ENCODE peak calls at places on chromosomes 6 and 20, in eight cellular contexts. P is AG09319; S is T-cell; M is astrocyte of the cerebellum; U is nucleus accumbens; K is stimulated activated CD4-positive, alpha-beta T cell treated with anti-CD3 and anti-CD28 coated beads, Interleukin-1b, Interleukin-23, amount 100 ng/mL, for 24 hours; J is activated CD4-positive, alpha-beta T cell treated with anti-CD3 and anti-CD28 coated beads for 36 hours; G is psoas muscle. T is an unnamed sample.
A peak's percentile ranks its signal among the peaks of the same experiment; 100 is the strongest.

GRCh38 chr20:6489361-6490154 is 277.9 kb upstream of the BMP2 start:
- DNase-seq in G (no peak), M (no peak), J (no peak), P (no peak), K (no peak), S (no peak), U (no peak), T (no peak)

GRCh38 chr20:41185013-41185757 is 47.8 kb downstream of the PLCG1 start:
- DNase-seq in S (no peak), J (no peak), K (no peak), G (peak; percentile 78), U (peak; percentile 77), P (no peak), M (no peak), T (no peak)

GRCh38 chr6:138545621-138545980 is 46.3 kb upstream of the NHSL1 start:
- DNase-seq in S (no peak), P (no peak), U (no peak), K (no peak), G (peak; percentile 72), J (no peak), M (peak; percentile 62), T (peak; percentile 54)

GRCh38 chr20:25310268-25310920 is 62.5 kb downstream of the PYGB start:
- DNase-seq in P (peak; percentile 71), G (no peak), J (peak; percentile 79), S (peak; percentile 16), U (peak; percentile 57), K (no peak), M (peak; percentile 45), T (peak; percentile 85)

GRCh38 chr6:38775870-38776269 is 60.8 kb downstream of the DNAH8 start:
- DNase-seq in J (no peak), G (no peak), M (no peak), S (no peak), U (no peak), P (no peak), K (no peak), T (no peak)

GRCh38 chr6:105804000-105804399 is 282.1 kb upstream of the PRDM1 start:
- DNase-seq in J (no peak), S (no peak), U (no peak), K (no peak), P (no peak), M (no peak), G (no peak), T (no peak)

GRCh38 chr20:36493013-36493800 is 48.1 kb upstream of the MYL9 start:
- DNase-seq in P (no peak), U (peak; percentile 15), G (no peak), J (peak; percentile 47), K (no peak), S (no peak), M (no peak), T (no peak)

GRCh38 chr6:157885211-157885788 is 62.3 kb downstream of the SNX9 start:
- DNase-seq in M (no peak), U (no peak), S (peak; percentile 76), G (no peak), J (peak; percentile 78), P (no peak), K (no peak), T (peak; percentile 44)

GRCh38 chr6:11025094-11025493 is 19.0 kb downstream of the ELOVL2 start:
- DNase-seq in J (no peak), G (no peak), K (no peak), P (no peak), M (no peak), U (no peak), S (no peak), T (no peak)

GRCh38 chr6:108507316-108507715 is 53.4 kb upstream of the FOXO3 start:
- DNase-seq in U (no peak), J (no peak), K (no peak), S (no peak), G (no peak), M (no peak), P (no peak), T (no peak)

GRCh38 chr6:166770216-166771116 is 143.4 kb upstream of the RPS6KA2 start:
- DNase-seq in U (no peak), J (no peak), S (no peak), P (no peak), G (no peak), K (no peak), M (no peak), T (no peak)

GRCh38 chr20:19786311-19786710 is 28.3 kb downstream of the RIN2 start:
- DNase-seq in K (no peak), J (no peak), S (no peak), G (no peak), U (no peak), M (peak; percentile 94), P (peak; percentile 91), T (no peak)

T was measured in Peyer's patch.